ENCODE peak calls at places on chromosome 19, in eight cellular contexts. One of them, this sample, is unnamed. For H3K4me1, the result is how much of the 10 kb centered on the place peaks cover.

GRCh38 chr19:48837081-48837524 is 812 bp upstream of the HSD17B14 start:
- DNase-seq in ovary: peak
- DNase-seq in body of pancreas: peak
- DNase-seq in transverse colon: peak
- DNase-seq in spleen: peak
- DNase-seq in Peyer's patch: peak
- DNase-seq in heart left ventricle: peak
- DNase-seq in breast epithelium: peak
- DNase-seq in this sample: peak

GRCh38 chr19:19049406-19049805 is 14.4 kb upstream of the SLC25A42 start:
- DNase-seq in spleen: no peak
- DNase-seq in Peyer's patch: no peak
- DNase-seq in transverse colon: no peak
- DNase-seq in body of pancreas: no peak
- DNase-seq in ovary: no peak
- DNase-seq in heart left ventricle: no peak
- DNase-seq in breast epithelium: no peak
- DNase-seq in this sample: no peak

GRCh38 chr19:39372047-39372802 is 18.7 kb downstream of the PAF1 start:
- DNase-seq in breast epithelium: peak
- DNase-seq in body of pancreas: peak
- DNase-seq in heart left ventricle: peak
- DNase-seq in Peyer's patch: no peak
- DNase-seq in transverse colon: peak
- DNase-seq in spleen: no peak
- DNase-seq in ovary: peak
- DNase-seq in this sample: no peak

GRCh38 chr19:39405261-39405912 is 1.3 kb upstream of the ZFP36 start:
- DNase-seq in Peyer's patch: peak
- DNase-seq in spleen: no peak
- DNase-seq in transverse colon: no peak
- DNase-seq in breast epithelium: no peak
- DNase-seq in body of pancreas: no peak
- DNase-seq in heart left ventricle: no peak
- DNase-seq in ovary: no peak
- DNase-seq in this sample: no peak

GRCh38 chr19:29292562-29292961 is 79.6 kb upstream of the UQCRFS1 start:
- DNase-seq in breast epithelium: no peak
- DNase-seq in spleen: no peak
- DNase-seq in transverse colon: no peak
- DNase-seq in ovary: no peak
- DNase-seq in heart left ventricle: no peak
- DNase-seq in body of pancreas: no peak
- DNase-seq in Peyer's patch: no peak
- DNase-seq in this sample: no peak

GRCh38 chr19:29620931-29621351 is 14.9 kb downstream of the POP4 start:
- DNase-seq in body of pancreas: no peak
- DNase-seq in ovary: no peak
- DNase-seq in spleen: peak
- DNase-seq in Peyer's patch: no peak
- DNase-seq in transverse colon: peak
- DNase-seq in breast epithelium: no peak
- DNase-seq in heart left ventricle: no peak
- DNase-seq in this sample: no peak

GRCh38 chr19:30097746-30098280 is 155.8 kb downstream of the URI1 start:
- DNase-seq in body of pancreas: no peak
- DNase-seq in heart left ventricle: no peak
- DNase-seq in breast epithelium: no peak
- DNase-seq in spleen: peak
- DNase-seq in ovary: no peak
- DNase-seq in Peyer's patch: peak
- DNase-seq in transverse colon: no peak
- DNase-seq in this sample: no peak

GRCh38 chr19:2533686-2534085 is 57.8 kb downstream of the GADD45B start:
- DNase-seq in spleen: no peak
- DNase-seq in breast epithelium: no peak
- DNase-seq in body of pancreas: no peak
- DNase-seq in transverse colon: no peak
- DNase-seq in Peyer's patch: no peak
- DNase-seq in heart left ventricle: no peak
- DNase-seq in ovary: no peak
- DNase-seq in this sample: no peak

GRCh38 chr19:8149261-8150094 is at the start of gene FBN3:
- DNase-seq in ovary: no peak
- DNase-seq in transverse colon: no peak
- DNase-seq in body of pancreas: no peak
- DNase-seq in heart left ventricle: no peak
- DNase-seq in spleen: no peak
- DNase-seq in Peyer's patch: no peak
- DNase-seq in breast epithelium: no peak
- DNase-seq in this sample: no peak

GRCh38 chr19:12913011-12913561 is 6.0 kb downstream of the SYCE2 start:
- DNase-seq in spleen: no peak
- DNase-seq in transverse colon: peak
- DNase-seq in breast epithelium: peak
- DNase-seq in heart left ventricle: peak
- DNase-seq in Peyer's patch: no peak
- DNase-seq in ovary: peak
- DNase-seq in body of pancreas: peak
- DNase-seq in this sample: peak

GRCh38 chr19:11446652-11447301 is 11.3 kb downstream of the PRKCSH start:
- DNase-seq in ovary: peak
- DNase-seq in transverse colon: peak
- DNase-seq in Peyer's patch: peak
- DNase-seq in spleen: peak
- DNase-seq in body of pancreas: peak
- DNase-seq in breast epithelium: no peak
- DNase-seq in heart left ventricle: peak
- DNase-seq in this sample: no peak

GRCh38 chr19:51473009-51473707 is 5.2 kb upstream of the CEACAM18 start:
- DNase-seq in ovary: peak
- DNase-seq in transverse colon: peak
- DNase-seq in body of pancreas: peak
- DNase-seq in spleen: peak
- DNase-seq in breast epithelium: peak
- DNase-seq in heart left ventricle: peak
- DNase-seq in Peyer's patch: peak
- DNase-seq in this sample: peak

GRCh38 chr19:18229474-18229873 is 3.2 kb upstream of the PDE4C start:
- DNase-seq in ovary: no peak
- DNase-seq in breast epithelium: no peak
- DNase-seq in Peyer's patch: no peak
- DNase-seq in spleen: no peak
- DNase-seq in body of pancreas: no peak
- DNase-seq in heart left ventricle: no peak
- DNase-seq in transverse colon: no peak
- DNase-seq in this sample: no peak

GRCh38 chr19:55118401-55118991 is 1.1 kb upstream of the PPP1R12C start:
- DNase-seq in Peyer's patch: no peak
- DNase-seq in breast epithelium: no peak
- DNase-seq in ovary: peak
- DNase-seq in heart left ventricle: peak
- DNase-seq in transverse colon: peak
- DNase-seq in spleen: peak
- DNase-seq in body of pancreas: peak
- DNase-seq in this sample: no peak

GRCh38 chr19:40585677-40586422 is 9.2 kb downstream of the SHKBP1 start:
- DNase-seq in body of pancreas: no peak
- DNase-seq in breast epithelium: no peak
- DNase-seq in heart left ventricle: no peak
- DNase-seq in spleen: peak
- DNase-seq in Peyer's patch: no peak
- DNase-seq in ovary: no peak
- DNase-seq in transverse colon: no peak
- DNase-seq in this sample: no peak

GRCh38 chr19:52585101-52585500 is 15.0 kb downstream of the ZNF701 start:
- DNase-seq in body of pancreas: no peak
- DNase-seq in transverse colon: no peak
- DNase-seq in ovary: no peak
- DNase-seq in heart left ventricle: no peak
- DNase-seq in Peyer's patch: no peak
- DNase-seq in breast epithelium: no peak
- DNase-seq in spleen: no peak
- DNase-seq in this sample: no peak

GRCh38 chr19:43441736-43442135 is 23.7 kb downstream of the LYPD3 start:
- DNase-seq in breast epithelium: no peak
- DNase-seq in body of pancreas: no peak
- DNase-seq in heart left ventricle: no peak
- DNase-seq in Peyer's patch: no peak
- DNase-seq in transverse colon: no peak
- DNase-seq in ovary: no peak
- DNase-seq in spleen: no peak
- DNase-seq in this sample: no peak

GRCh38 chr19:33348301-33349010 is 25.1 kb upstream of the CEBPG start:
- DNase-seq in heart left ventricle: no peak
- DNase-seq in ovary: no peak
- DNase-seq in transverse colon: no peak
- DNase-seq in breast epithelium: peak
- DNase-seq in Peyer's patch: no peak
- DNase-seq in spleen: no peak
- DNase-seq in body of pancreas: no peak
- DNase-seq in this sample: no peak

GRCh38 chr19:38706792-38707511 is 37.3 kb downstream of the CAPN12 start:
- DNase-seq in Peyer's patch: no peak
- DNase-seq in ovary: no peak
- DNase-seq in spleen: no peak
- DNase-seq in transverse colon: no peak
- DNase-seq in body of pancreas: no peak
- DNase-seq in heart left ventricle: no peak
- DNase-seq in breast epithelium: no peak
- DNase-seq in this sample: no peak

GRCh38 chr19:6062961-6063575 is 47.2 kb downstream of the RFX2 start:
- DNase-seq in body of pancreas: no peak
- DNase-seq in Peyer's patch: no peak
- DNase-seq in ovary: no peak
- DNase-seq in transverse colon: peak
- DNase-seq in breast epithelium: peak
- DNase-seq in spleen: no peak
- DNase-seq in heart left ventricle: no peak
- DNase-seq in this sample: no peak

GRCh38 chr19:6059996-6060599 is 50.2 kb downstream of the RFX2 start:
- DNase-seq in spleen: no peak
- DNase-seq in breast epithelium: peak
- DNase-seq in ovary: no peak
- DNase-seq in heart left ventricle: no peak
- DNase-seq in body of pancreas: no peak
- DNase-seq in transverse colon: peak
- DNase-seq in Peyer's patch: no peak
- DNase-seq in this sample: no peak

GRCh38 chr19:6060600-6061391 is 49.5 kb downstream of the RFX2 start:
- DNase-seq in body of pancreas: no peak
- DNase-seq in transverse colon: no peak
- DNase-seq in spleen: no peak
- DNase-seq in heart left ventricle: no peak
- DNase-seq in ovary: no peak
- DNase-seq in breast epithelium: peak
- DNase-seq in Peyer's patch: no peak
- DNase-seq in this sample: peak

GRCh38 chr19:6062274-6062673 is 48.0 kb downstream of the RFX2 start:
- DNase-seq in heart left ventricle: peak
- DNase-seq in Peyer's patch: no peak
- DNase-seq in body of pancreas: no peak
- DNase-seq in breast epithelium: peak
- DNase-seq in transverse colon: peak
- DNase-seq in spleen: no peak
- DNase-seq in ovary: peak
- DNase-seq in this sample: no peak

GRCh38 chr19:6061420-6062130 is 48.7 kb downstream of the RFX2 start:
- DNase-seq in breast epithelium: peak
- DNase-seq in ovary: no peak
- DNase-seq in Peyer's patch: no peak
- DNase-seq in transverse colon: peak
- DNase-seq in spleen: no peak
- DNase-seq in body of pancreas: no peak
- DNase-seq in heart left ventricle: no peak
- DNase-seq in this sample: peak
- H3K4me1 ChIP-seq in breast epithelium: under half
- H3K4me1 ChIP-seq in ovary: under half
- H3K4me1 ChIP-seq in Peyer's patch: half or more
- H3K4me1 ChIP-seq in transverse colon: half or more
- H3K4me1 ChIP-seq in spleen: under half
- H3K4me1 ChIP-seq in body of pancreas: under half
- H3K4me1 ChIP-seq in heart left ventricle: under half
- H3K4me1 ChIP-seq in this sample: half or more

GRCh38 chr19:1512671-1513491 is at the start of gene ADAMTSL5:
- DNase-seq in body of pancreas: no peak
- DNase-seq in heart left ventricle: peak
- DNase-seq in ovary: peak
- DNase-seq in spleen: no peak
- DNase-seq in Peyer's patch: peak
- DNase-seq in transverse colon: peak
- DNase-seq in breast epithelium: no peak
- DNase-seq in this sample: no peak
- TF ChIP-seq POLR2A in body of pancreas: no peak
- TF ChIP-seq POLR2A in heart left ventricle: peak
- TF ChIP-seq POLR2A in ovary: no peak
- TF ChIP-seq POLR2A in spleen: no peak
- TF ChIP-seq POLR2A in Peyer's patch: peak
- TF ChIP-seq POLR2A in transverse colon: no peak
- TF ChIP-seq POLR2A in breast epithelium: no peak
- TF ChIP-seq POLR2A in this sample: no peak

GRCh38 chr19:47109177-47109540 is 4.4 kb downstream of the ZC3H4 start:
- DNase-seq in heart left ventricle: no peak
- DNase-seq in spleen: no peak
- DNase-seq in breast epithelium: no peak
- DNase-seq in transverse colon: no peak
- DNase-seq in Peyer's patch: no peak
- DNase-seq in body of pancreas: no peak
- DNase-seq in ovary: no peak
- DNase-seq in this sample: no peak
- H3K4me1 ChIP-seq in heart left ventricle: under half
- H3K4me1 ChIP-seq in spleen: under half
- H3K4me1 ChIP-seq in breast epithelium: under half
- H3K4me1 ChIP-seq in transverse colon: under half
- H3K4me1 ChIP-seq in Peyer's patch: half or more
- H3K4me1 ChIP-seq in body of pancreas: under half
- H3K4me1 ChIP-seq in ovary: under half
- H3K4me1 ChIP-seq in this sample: under half

GRCh38 chr19:9151367-9151766 is 11.2 kb downstream of the ZNF317 start:
- DNase-seq in Peyer's patch: no peak
- DNase-seq in spleen: no peak
- DNase-seq in transverse colon: no peak
- DNase-seq in body of pancreas: no peak
- DNase-seq in ovary: no peak
- DNase-seq in breast epithelium: no peak
- DNase-seq in heart left ventricle: no peak
- DNase-seq in this sample: no peak

GRCh38 chr19:9150650-9151049 is 10.5 kb downstream of the ZNF317 start:
- DNase-seq in Peyer's patch: no peak
- DNase-seq in ovary: no peak
- DNase-seq in heart left ventricle: no peak
- DNase-seq in body of pancreas: no peak
- DNase-seq in transverse colon: no peak
- DNase-seq in breast epithelium: no peak
- DNase-seq in spleen: no peak
- DNase-seq in this sample: no peak

GRCh38 chr19:9148687-9149086 is 8.5 kb downstream of the ZNF317 start:
- DNase-seq in breast epithelium: no peak
- DNase-seq in ovary: no peak
- DNase-seq in Peyer's patch: no peak
- DNase-seq in spleen: no peak
- DNase-seq in body of pancreas: no peak
- DNase-seq in heart left ventricle: no peak
- DNase-seq in transverse colon: no peak
- DNase-seq in this sample: no peak

GRCh38 chr19:9146882-9147281 is 6.7 kb downstream of the ZNF317 start:
- DNase-seq in spleen: no peak
- DNase-seq in heart left ventricle: no peak
- DNase-seq in transverse colon: no peak
- DNase-seq in Peyer's patch: no peak
- DNase-seq in body of pancreas: no peak
- DNase-seq in ovary: no peak
- DNase-seq in breast epithelium: no peak
- DNase-seq in this sample: no peak

GRCh38 chr19:9149976-9150375 is 9.8 kb downstream of the ZNF317 start:
- DNase-seq in ovary: no peak
- DNase-seq in transverse colon: no peak
- DNase-seq in body of pancreas: no peak
- DNase-seq in spleen: no peak
- DNase-seq in heart left ventricle: no peak
- DNase-seq in breast epithelium: no peak
- DNase-seq in Peyer's patch: no peak
- DNase-seq in this sample: no peak
- TF ChIP-seq POLR2A in ovary: no peak
- TF ChIP-seq POLR2A in transverse colon: no peak
- TF ChIP-seq POLR2A in body of pancreas: no peak
- TF ChIP-seq POLR2A in spleen: no peak
- TF ChIP-seq POLR2A in heart left ventricle: no peak
- TF ChIP-seq POLR2A in breast epithelium: no peak
- TF ChIP-seq POLR2A in Peyer's patch: no peak
- TF ChIP-seq POLR2A in this sample: no peak